ENCODE peak calls at places on chromosomes 13 and 19, in nine cellular contexts. O is AG20443; Z is GF-D8; D is stimulated activated CD4-positive, alpha-beta T cell treated with anti-CD3 and anti-CD28 coated beads, Interleukin-2, amount 100 ng/mL, for 4 hours; I is GOT3; M is sigmoid colon; K is T-helper 2 cell; A is tibial nerve; J is WTC11. V is an unnamed sample.

GRCh38 chr13:80235131-80235530 is 105.8 kb downstream of the SPRY2 start:
- DNase-seq in I (no peak), O (no peak), K (no peak), A (no peak), J (no peak), Z (peak; percentile 26), D (no peak), M (no peak), V (no peak)

GRCh38 chr13:39244561-39245230 is 206.4 kb downstream of the NHLRC3 start:
- DNase-seq in Z (no peak), J (no peak), A (no peak), D (no peak), O (no peak), M (no peak), K (no peak), I (no peak), V (no peak)

GRCh38 chr19:2051771-2052704 is 994 bp upstream of the MKNK2 start:
- DNase-seq in J (no peak), I (no peak), K (peak; percentile 74), D (no peak), M (peak; percentile 92), A (no peak), Z (no peak), O (no peak), V (peak; percentile 63)

GRCh38 chr13:19713186-19713965 is 69.4 kb downstream of the PSPC1 start:
- DNase-seq in K (no peak), Z (no peak), A (no peak), D (no peak), I (no peak), J (no peak), O (no peak), M (no peak), V (no peak)

GRCh38 chr13:42275506-42275905 is 3.6 kb downstream of the AKAP11 start:
- DNase-seq in Z (no peak), O (no peak), M (no peak), K (no peak), J (no peak), I (no peak), D (no peak), A (no peak), V (peak; percentile 17)

GRCh38 chr19:46901701-46902401 is 41.1 kb downstream of the ARHGAP35 start:
- DNase-seq in D (no peak), A (no peak), O (no peak), I (no peak), Z (no peak), M (no peak), K (no peak), J (no peak), V (no peak)

GRCh38 chr13:113630804-113631203 is 27.2 kb downstream of the ATP4B start:
- DNase-seq in Z (no peak), A (no peak), O (no peak), D (no peak), I (no peak), J (no peak), M (peak; percentile 36), K (no peak), V (no peak)

GRCh38 chr13:48222358-48223015 is 10.5 kb upstream of the ITM2B start:
- DNase-seq in I (no peak), O (peak; percentile 45), A (peak; percentile 65), Z (no peak), K (no peak), J (no peak), D (no peak), M (peak; percentile 73), V (no peak)

GRCh38 chr13:99895999-99896695 is 75.4 kb downstream of the ZIC5 start:
- DNase-seq in Z (no peak), O (no peak), J (peak; percentile 52), D (no peak), I (no peak), A (no peak), M (no peak), K (no peak), V (no peak)

GRCh38 chr13:91878491-91878890 is 480.1 kb downstream of the GPC5 start:
- DNase-seq in O (no peak), K (no peak), I (no peak), A (no peak), D (no peak), M (no peak), Z (no peak), J (no peak), V (no peak)

GRCh38 chr13:99650410-99650809 is 149.1 kb downstream of the TM9SF2 start:
- DNase-seq in A (no peak), I (no peak), K (no peak), M (no peak), O (no peak), D (no peak), J (no peak), Z (no peak), V (no peak)

GRCh38 chr19:47790398-47790814 is 11.9 kb downstream of the SELENOW start:
- DNase-seq in D (peak; percentile 78), K (peak; percentile 37), M (peak; percentile 89), I (peak; percentile 32), O (peak; percentile 89), A (peak; percentile 87), J (peak; percentile 100), Z (no peak), V (peak; percentile 78)

GRCh38 chr13:45490068-45490467 is 25.3 kb downstream of the COG3 start:
- DNase-seq in A (no peak), I (no peak), K (no peak), O (no peak), M (no peak), Z (no peak), D (no peak), J (no peak), V (peak; percentile 13)

GRCh38 chr19:7831452-7831851 is 1.4 kb downstream of the EVI5L start:
- DNase-seq in J (peak; percentile 65), D (no peak), Z (no peak), A (no peak), O (peak; percentile 48), M (no peak), K (no peak), I (no peak), V (peak; percentile 47)

GRCh38 chr19:35714601-35715354 is 3.0 kb upstream of the KMT2B start:
- DNase-seq in K (no peak), Z (no peak), J (peak; percentile 51), A (no peak), D (no peak), I (no peak), O (no peak), M (no peak), V (peak; percentile 51)

GRCh38 chr13:94556646-94557045 is 39.3 kb downstream of the TGDS start:
- DNase-seq in M (no peak), A (no peak), K (no peak), J (no peak), O (no peak), I (no peak), Z (no peak), D (no peak), V (no peak)

GRCh38 chr13:101115762-101116161 is 300.5 kb downstream of the NALCN start:
- DNase-seq in K (no peak), Z (no peak), D (no peak), J (no peak), A (no peak), M (no peak), O (no peak), I (no peak), V (no peak)

GRCh38 chr19:38385804-38386257 is 2.0 kb downstream of the GGN start:
- DNase-seq in Z (no peak), D (no peak), A (no peak), I (no peak), M (no peak), O (no peak), K (no peak), J (peak; percentile 46), V (no peak)

GRCh38 chr19:40174087-40174486 is 17.1 kb upstream of the MAP3K10 start:
- DNase-seq in J (no peak), M (no peak), I (no peak), A (no peak), O (no peak), Z (no peak), D (no peak), K (no peak), V (no peak)

GRCh38 chr19:6021878-6022569 is 44.1 kb upstream of the RANBP3 start:
- DNase-seq in O (peak; percentile 77), I (no peak), M (peak; percentile 85), A (peak; percentile 89), D (peak; percentile 66), J (peak; percentile 93), K (peak; percentile 32), Z (peak; percentile 8), V (peak; percentile 89)

GRCh38 chr19:46192990-46193650 is 36.4 kb upstream of the IGFL1 start:
- DNase-seq in K (no peak), D (no peak), M (no peak), A (no peak), I (no peak), J (no peak), O (peak; percentile 87), Z (peak; percentile 52), V (no peak)

GRCh38 chr19:35720648-35721047 is 2.8 kb downstream of the KMT2B start:
- DNase-seq in A (no peak), K (no peak), O (no peak), I (no peak), D (no peak), M (no peak), J (no peak), Z (no peak), V (no peak)

GRCh38 chr13:111940892-111941291 is 126.1 kb upstream of the SOX1 start:
- DNase-seq in M (no peak), K (no peak), J (no peak), A (no peak), D (no peak), Z (no peak), O (no peak), I (no peak), V (no peak)

GRCh38 chr13:80454245-80454644 is 113.3 kb upstream of the SPRY2 start:
- DNase-seq in Z (peak; percentile 99), I (no peak), A (no peak), D (no peak), J (no peak), M (no peak), K (no peak), O (no peak), V (peak; percentile 64)

GRCh38 chr19:18571564-18572344 is at the start of gene UBA52:
- DNase-seq in J (peak; percentile 99), M (peak; percentile 99), A (peak; percentile 96), D (peak; percentile 97), O (peak; percentile 97), Z (peak; percentile 93), K (peak; percentile 98), I (peak; percentile 91), V (peak; percentile 99)

GRCh38 chr13:112055417-112056206 is 11.3 kb upstream of the SOX1 start:
- DNase-seq in Z (no peak), M (no peak), D (no peak), J (peak; percentile 35), I (no peak), O (no peak), A (no peak), K (no peak), V (no peak)

GRCh38 chr19:32879741-32880140 is 10.2 kb upstream of the SLC7A9 start:
- DNase-seq in J (no peak), Z (no peak), K (no peak), A (no peak), M (no peak), O (no peak), D (no peak), I (no peak), V (no peak)

GRCh38 chr13:63288576-63288975 is 1872.9 kb upstream of the PCDH20 start:
- DNase-seq in M (no peak), A (no peak), D (no peak), O (no peak), I (no peak), J (no peak), K (no peak), Z (no peak), V (no peak)

GRCh38 chr13:100130092-100130491 is 41.2 kb downstream of the PCCA start:
- DNase-seq in I (no peak), D (no peak), M (no peak), Z (no peak), K (no peak), J (no peak), O (peak; percentile 19), A (no peak), V (no peak)

GRCh38 chr13:97308735-97309429 is 86.7 kb downstream of the MBNL2 start:
- DNase-seq in Z (no peak), A (no peak), D (no peak), M (no peak), I (no peak), J (no peak), K (no peak), O (peak; percentile 20), V (no peak)

GRCh38 chr13:29923554-29924481 is 73.4 kb upstream of the UBL3 start:
- DNase-seq in K (peak; percentile 24), M (peak; percentile 90), O (peak; percentile 94), D (peak; percentile 62), I (peak; percentile 60), Z (no peak), J (peak; percentile 71), A (peak; percentile 58), V (peak; percentile 39)

V was measured in OCI-LY7.